ENCODE peak calls at places on chromosome 3, in nine cellular contexts. M is HL-60; K is CD4-positive, alpha-beta T cell; L is AG04449; N is lower lobe of right lung; X is hepatocyte; C is A549; Z is suprapubic skin; Y is CD8-positive, alpha-beta T cell. G is an unnamed sample.
A peak's percentile ranks its signal among the peaks of the same experiment; 100 is the strongest.

GRCh38 chr3:170997966-170998913 is 28.3 kb downstream of the SLC2A2 start:
- DNase-seq in M (no peak), K (no peak), L (no peak), N (no peak), X (peak; percentile 17), C (no peak), Z (no peak), Y (no peak), G (no peak)

GRCh38 chr3:186815490-186815889 is 9.2 kb upstream of the RFC4 start:
- DNase-seq in M (no peak), K (no peak), L (no peak), N (no peak), X (no peak), C (peak; percentile 74), Z (no peak), Y (no peak), G (no peak)

GRCh38 chr3:29937185-29937584 is 656.3 kb downstream of the RBMS3 start:
- DNase-seq in M (no peak), K (no peak), L (no peak), N (no peak), X (no peak), C (peak; percentile 15), Z (no peak), Y (no peak), G (no peak)

GRCh38 chr3:148532326-148532725 is 165.4 kb upstream of the AGTR1 start:
- DNase-seq in M (no peak), K (no peak), L (no peak), N (no peak), X (no peak), C (no peak), Z (no peak), Y (no peak), G (no peak)

GRCh38 chr3:4517095-4517494 is 23.9 kb downstream of the ITPR1 start:
- DNase-seq in M (no peak), K (no peak), L (no peak), N (no peak), X (no peak), C (no peak), Z (no peak), Y (no peak), G (no peak)

GRCh38 chr3:78176869-78177268 is 1137.0 kb downstream of the ROBO2 start:
- DNase-seq in M (no peak), K (no peak), L (no peak), N (no peak), X (no peak), C (no peak), Z (no peak), Y (no peak), G (no peak)

GRCh38 chr3:64240959-64241358 is 15.7 kb upstream of the PRICKLE2 start:
- DNase-seq in M (no peak), K (no peak), L (no peak), N (no peak), X (no peak), C (no peak), Z (no peak), Y (no peak), G (no peak)

GRCh38 chr3:54211097-54211496 is 88.7 kb downstream of the CACNA2D3 start:
- DNase-seq in M (no peak), K (no peak), L (no peak), N (no peak), X (no peak), C (no peak), Z (no peak), Y (no peak), G (no peak)

GRCh38 chr3:111730143-111730542 is 128.9 kb upstream of the PHLDB2 start:
- DNase-seq in M (no peak), K (no peak), L (no peak), N (no peak), X (no peak), C (no peak), Z (no peak), Y (no peak), G (no peak)

GRCh38 chr3:28617821-28618220 is 269.2 kb upstream of the AZI2 start:
- DNase-seq in M (no peak), K (no peak), L (no peak), N (no peak), X (no peak), C (no peak), Z (no peak), Y (no peak), G (no peak)

GRCh38 chr3:121063628-121064027 is 155.6 kb downstream of the STXBP5L start:
- DNase-seq in M (no peak), K (no peak), L (no peak), N (no peak), X (no peak), C (no peak), Z (no peak), Y (no peak), G (no peak)
- TF ChIP-seq CTCF in M (no peak), K (no peak), L (no peak), N (no peak), X (no peak), C (no peak), Z (no peak), Y (no peak), G (no peak)

DNA sequence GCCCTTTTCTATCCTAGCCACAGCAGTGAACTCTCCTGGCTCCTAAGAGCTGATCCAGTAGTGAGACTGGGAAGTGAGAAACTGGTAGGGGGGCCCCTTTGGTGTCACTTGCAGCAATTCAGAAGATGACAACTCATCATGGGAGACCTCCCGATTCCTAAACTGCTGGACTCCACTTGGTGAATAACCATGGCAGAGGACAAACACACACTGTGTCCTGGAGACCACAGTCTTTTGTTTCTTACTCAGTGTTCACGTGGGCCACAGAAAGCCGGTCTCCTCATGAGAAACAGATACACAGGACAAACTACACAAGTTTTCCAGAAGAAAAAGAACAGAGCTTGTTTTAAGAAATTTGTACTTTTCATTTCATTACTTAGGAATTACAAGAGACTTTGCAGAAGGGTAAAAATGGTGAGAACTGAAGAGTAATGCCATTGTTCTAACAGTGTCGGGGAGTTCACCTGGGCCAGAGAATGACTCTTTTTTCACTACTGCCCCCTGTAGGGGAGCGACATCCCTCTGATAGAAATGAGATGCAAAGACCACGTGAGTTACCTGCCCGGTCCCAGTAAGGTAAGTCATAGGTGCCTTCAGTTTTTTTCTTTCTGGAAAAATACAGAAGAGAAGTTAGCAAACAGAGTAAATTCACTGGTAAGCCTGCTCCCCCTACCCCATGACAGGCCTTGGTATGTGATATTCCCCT is 38.1 kb downstream of the ST3GAL6 start:
- DNase-seq in M (no peak), K (no peak), L (no peak), N (no peak), X (no peak), C (no peak), Z (no peak), Y (no peak), G (no peak)
- TF ChIP-seq CTCF in M (no peak), K (no peak), L (no peak), N (no peak), X (no peak), C (peak; percentile 13), Z (no peak), Y (no peak), G (no peak)

GRCh38 chr3:10447527-10448260 is 57.7 kb downstream of the ATP2B2 start:
- DNase-seq in M (no peak), K (no peak), L (no peak), N (no peak), X (no peak), C (no peak), Z (no peak), Y (no peak), G (no peak)
- TF ChIP-seq CTCF in M (no peak), K (no peak), L (no peak), N (no peak), X (no peak), C (no peak), Z (no peak), Y (no peak), G (no peak)

DNA sequence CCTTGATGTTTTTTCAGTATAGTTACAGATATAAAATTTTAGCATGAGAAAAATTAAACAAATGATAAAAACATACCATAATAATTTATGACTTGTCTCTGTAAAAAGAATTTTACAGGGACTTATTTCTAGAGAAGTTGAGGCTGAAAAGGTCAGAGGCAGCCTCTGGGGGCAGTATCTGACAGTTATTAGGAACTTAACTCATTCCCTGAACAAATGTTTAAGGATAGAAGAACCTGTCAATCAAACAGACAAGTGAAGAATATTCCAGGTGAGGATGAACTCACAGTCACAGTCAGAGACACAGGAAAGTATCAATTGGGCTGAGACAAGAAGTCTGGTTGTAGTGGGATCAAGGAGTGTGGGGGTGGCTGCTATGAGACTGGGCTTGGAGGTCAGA is 7.3 kb downstream of the MYLK start:
- DNase-seq in M (no peak), K (no peak), L (no peak), N (no peak), X (no peak), C (no peak), Z (no peak), Y (no peak), G (no peak)
- TF ChIP-seq CTCF in M (no peak), K (no peak), L (no peak), N (peak; percentile 10), X (peak; percentile 15), C (peak; percentile 24), Z (no peak), Y (no peak), G (peak; percentile 31)

GRCh38 chr3:185254799-185255198 is 950 bp upstream of the EHHADH start:
- DNase-seq in M (no peak), K (no peak), L (no peak), N (no peak), X (no peak), C (no peak), Z (no peak), Y (no peak), G (no peak)

GRCh38 chr3:185250247-185250646 is 3.6 kb downstream of the EHHADH start:
- DNase-seq in M (no peak), K (no peak), L (no peak), N (no peak), X (no peak), C (no peak), Z (no peak), Y (no peak), G (no peak)

GRCh38 chr3:185250653-185251052 is 3.2 kb downstream of the EHHADH start:
- DNase-seq in M (no peak), K (no peak), L (no peak), N (no peak), X (no peak), C (no peak), Z (no peak), Y (no peak), G (no peak)

GRCh38 chr3:185257334-185257733 is 3.5 kb upstream of the EHHADH start:
- DNase-seq in M (no peak), K (no peak), L (no peak), N (no peak), X (no peak), C (no peak), Z (no peak), Y (no peak), G (no peak)

GRCh38 chr3:185253645-185254410 is at the start of gene EHHADH:
- DNase-seq in M (no peak), K (peak; percentile 25), L (no peak), N (peak; percentile 88), X (peak; percentile 82), C (peak; percentile 61), Z (peak; percentile 71), Y (peak; percentile 10), G (peak; percentile 47)
- TF ChIP-seq CTCF in M (no peak), K (no peak), L (no peak), N (no peak), X (no peak), C (no peak), Z (no peak), Y (no peak), G (no peak)

GRCh38 chr3:174330303-174330702 is 528.8 kb upstream of the NAALADL2 start:
- DNase-seq in M (no peak), K (no peak), L (peak; percentile 76), N (no peak), X (no peak), C (no peak), Z (no peak), Y (no peak), G (no peak)
- TF ChIP-seq CTCF in M (no peak), K (no peak), L (no peak), N (no peak), X (no peak), C (no peak), Z (no peak), Y (no peak), G (no peak)